ENCODE peak calls at places on chromosomes 7 and 10, in five cellular contexts. F is psoas muscle, R is transverse colon, J is ovary, B is right cardiac atrium. P is an unnamed sample.

GRCh38 chr10:31099101-31099500 is 67.4 kb upstream of the ZNF438 start:
- DNase-seq in F (no peak), R (peak; percentile 17), J (no peak), B (no peak), P (no peak)

GRCh38 chr10:12957081-12957480 is 44.4 kb downstream of the CCDC3 start:
- DNase-seq in F (no peak), R (no peak), J (no peak), B (no peak), P (no peak)

GRCh38 chr10:119273413-119273812 is 66.0 kb downstream of the GRK5 start:
- DNase-seq in F (no peak), R (no peak), J (peak; percentile 17), B (no peak), P (no peak)

GRCh38 chr7:120857558-120858298 is at the start of gene TSPAN12:
- DNase-seq in F (peak; percentile 89), R (peak; percentile 79), J (peak; percentile 43), B (peak; percentile 96), P (peak; percentile 88)

GRCh38 chr7:102080371-102081243 is 206.1 kb upstream of the SH2B2 start:
- DNase-seq in F (no peak), R (no peak), J (no peak), B (no peak), P (peak; percentile 60)

GRCh38 chr7:84025332-84025927 is 169.2 kb downstream of the SEMA3A start:
- DNase-seq in F (no peak), R (no peak), J (no peak), B (no peak), P (peak; percentile 8)

GRCh38 chr7:123096434-123096833 is 100.9 kb upstream of the TAS2R16 start:
- DNase-seq in F (no peak), R (no peak), J (no peak), B (no peak), P (no peak)

GRCh38 chr7:29989257-29989995 is at the start of gene SCRN1:
- DNase-seq in F (peak; percentile 58), R (peak; percentile 45), J (peak; percentile 73), B (peak; percentile 83), P (peak; percentile 40)

GRCh38 chr7:50366311-50366710 is 61.8 kb downstream of the IKZF1 start:
- DNase-seq in F (no peak), R (no peak), J (no peak), B (no peak), P (no peak)

GRCh38 chr7:50364645-50365044 is 60.1 kb downstream of the IKZF1 start:
- DNase-seq in F (no peak), R (no peak), J (no peak), B (no peak), P (no peak)

GRCh38 chr7:50362712-50363282 is 58.3 kb downstream of the IKZF1 start:
- DNase-seq in F (no peak), R (peak; percentile 42), J (no peak), B (no peak), P (no peak)

GRCh38 chr7:50362142-50362541 is 57.6 kb downstream of the IKZF1 start:
- DNase-seq in F (no peak), R (no peak), J (no peak), B (no peak), P (no peak)

DNA sequence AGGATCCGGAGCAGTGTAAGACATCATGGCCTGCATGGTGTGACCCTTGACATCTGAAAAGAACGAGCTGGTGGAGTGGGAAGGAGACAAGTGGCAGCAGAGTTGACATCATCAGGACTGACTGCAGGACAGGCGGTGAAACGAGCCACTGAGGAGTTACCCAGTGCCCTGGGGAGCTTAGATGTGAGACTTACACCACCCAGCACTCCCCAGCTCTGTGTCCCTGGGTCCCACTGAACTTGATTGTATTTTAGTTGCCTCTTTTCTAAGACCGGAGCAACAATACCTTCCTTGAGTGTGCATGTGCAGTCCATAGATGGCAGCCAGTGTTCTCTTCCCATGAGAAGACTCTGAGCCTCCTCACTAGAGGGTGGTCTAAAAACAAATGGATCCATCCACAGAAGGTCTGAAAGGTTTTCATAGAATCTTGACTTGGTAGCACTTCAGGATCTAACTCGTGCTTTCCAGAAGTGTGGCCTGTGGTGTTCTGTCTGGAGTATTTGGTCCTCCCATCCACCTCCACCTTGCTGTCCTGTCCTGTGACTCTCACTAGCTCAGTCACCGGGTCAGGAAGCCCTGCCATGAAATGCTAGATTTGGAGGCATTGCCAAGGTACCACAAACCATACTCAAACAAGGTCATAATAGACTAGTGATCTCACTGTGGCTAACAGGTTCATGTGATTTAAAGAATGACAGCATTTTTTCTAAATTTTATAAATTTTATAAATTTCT is 59.0 kb downstream of the IKZF1 start:
- DNase-seq in F (no peak), R (no peak), J (no peak), B (no peak), P (no peak)
- H3K4me1 ChIP-seq in F (no peaks in the 10 kb centered on the region), R (no peaks in the 10 kb centered on the region), J (no peaks in the 10 kb centered on the region), B (peaks cover 2% of the 10 kb centered on the region), P (no peaks in the 10 kb centered on the region)

GRCh38 chr10:92760609-92761008 is 70.9 kb downstream of the HHEX start:
- DNase-seq in F (no peak), R (no peak), J (no peak), B (no peak), P (no peak)

GRCh38 chr10:92756233-92757065 is 66.7 kb downstream of the HHEX start:
- DNase-seq in F (no peak), R (peak; percentile 27), J (no peak), B (no peak), P (no peak)

GRCh38 chr10:92757066-92757716 is 67.4 kb downstream of the HHEX start:
- DNase-seq in F (peak; percentile 88), R (peak; percentile 79), J (peak; percentile 46), B (peak; percentile 92), P (peak; percentile 75)

GRCh38 chr10:92757720-92758119 is 68.0 kb downstream of the HHEX start:
- DNase-seq in F (no peak), R (no peak), J (no peak), B (no peak), P (no peak)

DNA sequence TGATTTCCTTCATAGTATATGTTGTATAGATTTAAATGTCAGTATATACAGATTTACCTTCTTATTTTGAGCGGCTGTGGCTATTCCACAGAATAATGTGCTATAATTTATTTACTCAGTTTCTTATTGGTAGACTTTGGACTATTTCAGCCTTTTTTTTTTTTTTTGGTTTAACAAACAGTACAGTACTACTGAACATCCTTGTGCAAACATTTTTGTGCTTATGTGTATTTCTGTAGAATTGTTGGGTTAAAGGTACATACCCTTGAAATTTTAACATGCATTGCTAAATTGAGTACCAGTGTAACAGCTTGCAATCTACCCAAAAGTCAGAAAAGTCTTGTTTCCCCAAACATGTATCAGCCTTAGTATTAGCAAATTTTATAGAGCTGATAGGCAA is 68.8 kb downstream of the HHEX start:
- DNase-seq in F (no peak), R (no peak), J (no peak), B (no peak), P (no peak)
- H3K4me1 ChIP-seq in F (peaks cover 17% of the 10 kb centered on the region), R (peaks cover 23% of the 10 kb centered on the region), J (no peaks in the 10 kb centered on the region), B (peaks cover 14% of the 10 kb centered on the region), P (peaks cover 15% of the 10 kb centered on the region)

DNA sequence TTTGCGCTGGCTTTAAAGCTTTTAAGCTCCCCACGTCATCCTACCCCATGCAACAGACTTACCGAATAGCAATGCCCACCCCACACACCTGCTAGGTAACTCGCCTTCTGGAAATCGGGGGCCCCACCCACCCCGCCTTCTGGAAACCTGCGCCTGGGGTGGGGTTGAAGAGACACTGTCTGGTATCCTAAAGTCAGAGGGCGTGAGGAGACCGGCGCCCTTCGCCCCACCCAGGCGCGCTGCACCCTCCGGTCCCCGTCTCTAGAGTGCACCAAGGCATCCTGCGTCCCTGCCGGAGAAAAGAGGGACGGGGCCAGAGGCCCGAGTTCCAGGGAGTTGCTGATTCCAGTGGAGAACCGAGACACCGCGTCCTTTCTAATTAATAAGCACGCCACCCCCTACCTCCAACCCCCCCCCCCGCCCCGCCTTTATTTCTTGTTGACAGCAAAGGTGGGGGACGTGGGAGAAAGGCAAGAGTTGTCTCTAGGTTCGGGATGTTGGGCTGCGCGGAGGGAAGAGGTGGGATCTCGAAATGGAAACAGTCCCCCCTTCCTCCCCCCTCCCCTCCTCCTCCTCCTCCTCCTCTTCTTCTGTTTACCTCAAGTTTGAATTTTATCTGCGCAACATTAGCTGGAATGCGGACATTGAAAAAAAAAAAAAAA is 220.9 kb upstream of the MKLN1 start:
- DNase-seq in F (peak; percentile 77), R (peak; percentile 66), J (peak; percentile 74), B (peak; percentile 79), P (peak; percentile 43)
- H3K4me1 ChIP-seq in F (peaks cover 45% of the 10 kb centered on the region), R (peaks cover 19% of the 10 kb centered on the region), J (peaks cover 20% of the 10 kb centered on the region), B (no peaks in the 10 kb centered on the region), P (peaks cover 59% of the 10 kb centered on the region)

DNA sequence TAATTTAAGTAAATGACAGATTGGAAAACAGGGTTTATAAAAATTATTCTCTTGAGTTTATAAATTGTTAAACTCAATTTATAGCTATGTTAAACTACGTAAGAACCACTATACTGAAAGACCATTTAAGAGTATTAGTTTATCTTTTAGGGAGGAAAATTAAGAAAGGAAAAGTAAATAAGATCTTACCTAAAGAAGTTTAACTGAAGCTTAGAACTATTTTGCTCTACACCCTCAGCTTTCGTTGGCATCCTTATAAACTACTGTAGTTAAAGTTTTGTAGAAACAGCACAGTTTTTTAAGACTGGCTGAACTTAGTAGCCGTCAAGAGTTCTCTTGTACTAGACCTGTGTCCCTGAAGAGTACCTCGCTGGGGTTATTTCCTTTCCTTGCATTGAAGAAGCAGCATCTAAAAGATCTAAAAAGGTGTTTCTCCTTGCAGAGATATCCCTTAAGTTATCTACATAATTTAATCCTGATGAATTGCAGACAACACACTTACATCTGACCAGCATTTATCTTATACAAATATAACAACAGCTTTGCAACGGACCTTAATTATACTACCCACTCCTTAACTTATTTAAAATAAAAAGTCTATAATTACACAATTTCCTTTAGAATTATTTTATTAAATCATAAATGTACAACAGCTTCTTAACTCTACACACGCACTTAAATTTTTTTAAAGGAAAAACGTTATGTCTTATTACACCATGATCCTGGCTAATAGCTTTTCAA is 9.1 kb downstream of the HNRNPA2B1 start:
- DNase-seq in F (no peak), R (no peak), J (no peak), B (no peak), P (no peak)
- H3K4me1 ChIP-seq in F (peaks cover 71% of the 10 kb centered on the region), R (peaks cover 45% of the 10 kb centered on the region), J (peaks cover 4% of the 10 kb centered on the region), B (peaks cover 10% of the 10 kb centered on the region), P (peaks cover 20% of the 10 kb centered on the region)

GRCh38 chr10:71840177-71840711 is 10.8 kb downstream of the PSAP start:
- DNase-seq in F (peak; percentile 75), R (peak; percentile 66), J (peak; percentile 90), B (peak; percentile 88), P (peak; percentile 94)
- H3K4me1 ChIP-seq in F (peaks cover 98% of the 10 kb centered on the region), R (peaks cover 60% of the 10 kb centered on the region), J (peaks cover 21% of the 10 kb centered on the region), B (peaks cover 41% of the 10 kb centered on the region), P (peaks cover 93% of the 10 kb centered on the region)

GRCh38 chr10:10687751-10688150 is 329.9 kb upstream of the CELF2 start:
- DNase-seq in F (no peak), R (no peak), J (no peak), B (no peak), P (no peak)
- H3K4me1 ChIP-seq in F (no peaks in the 10 kb centered on the region), R (no peaks in the 10 kb centered on the region), J (no peaks in the 10 kb centered on the region), B (no peaks in the 10 kb centered on the region), P (no peaks in the 10 kb centered on the region)

GRCh38 chr10:103549349-103549685 is 55.8 kb downstream of the NEURL1 start:
- DNase-seq in F (no peak), R (no peak), J (no peak), B (no peak), P (no peak)
- H3K4me1 ChIP-seq in F (peaks cover 38% of the 10 kb centered on the region), R (peaks cover 19% of the 10 kb centered on the region), J (no peaks in the 10 kb centered on the region), B (no peaks in the 10 kb centered on the region), P (no peaks in the 10 kb centered on the region)

GRCh38 chr7:153193144-153193595 is 433.6 kb downstream of the ACTR3B start:
- DNase-seq in F (no peak), R (peak; percentile 9), J (no peak), B (peak; percentile 44), P (peak; percentile 23)
- H3K4me1 ChIP-seq in F (no peaks in the 10 kb centered on the region), R (no peaks in the 10 kb centered on the region), J (no peaks in the 10 kb centered on the region), B (no peaks in the 10 kb centered on the region), P (no peaks in the 10 kb centered on the region)

GRCh38 chr7:44606341-44607140 is at the start of gene OGDH:
- DNase-seq in F (peak; percentile 100), R (peak; percentile 100), J (peak; percentile 99), B (peak; percentile 100), P (peak; percentile 100)
- H3K4me1 ChIP-seq in F (peaks cover 23% of the 10 kb centered on the region), R (peaks cover 23% of the 10 kb centered on the region), J (peaks cover 2% of the 10 kb centered on the region), B (no peaks in the 10 kb centered on the region), P (peaks cover 18% of the 10 kb centered on the region)

GRCh38 chr10:130140425-130140824 is 4.2 kb downstream of the GLRX3 start:
- DNase-seq in F (no peak), R (no peak), J (no peak), B (no peak), P (no peak)
- H3K4me1 ChIP-seq in F (peaks cover 46% of the 10 kb centered on the region), R (peaks cover 26% of the 10 kb centered on the region), J (peaks cover 18% of the 10 kb centered on the region), B (peaks cover 11% of the 10 kb centered on the region), P (peaks cover 48% of the 10 kb centered on the region)